ENCODE peak calls at places on chromosomes 6 and 20, in six cellular contexts. T is brain microvascular endothelial cell, C is left colon, U is ELF-1, A is NCI-H1092 treated with DMSO at 0.1 percent for 48 hours, M is uterus. D is an unnamed sample.

GRCh38 chr20:8121666-8122065 is 10.4 kb upstream of the PLCB1 start:
- DNase-seq in T (no peak), C (no peak), U (no peak), A (no peak), M (no peak), D (no peak)

GRCh38 chr20:11581271-11581670 is 336.4 kb upstream of the BTBD3 start:
- DNase-seq in C (no peak), M (no peak), A (no peak), U (peak; percentile 4), T (no peak), D (no peak)

GRCh38 chr6:170008386-170008785 is 257.0 kb downstream of the ERMARD start:
- DNase-seq in T (no peak), A (no peak), U (no peak), C (no peak), M (no peak), D (no peak)

GRCh38 chr6:159691133-159691962 is 1.7 kb downstream of the SOD2 start:
- DNase-seq in C (no peak), M (peak; percentile 51), A (peak; percentile 49), T (peak; percentile 67), U (no peak), D (peak; percentile 63)

GRCh38 chr6:30019819-30020218 is 41.2 kb upstream of the POLR1H start:
- DNase-seq in U (no peak), A (no peak), T (no peak), M (no peak), C (no peak), D (no peak)

GRCh38 chr6:155143610-155144106 is 120.2 kb upstream of the CLDN20 start:
- DNase-seq in T (no peak), C (no peak), U (no peak), M (no peak), A (no peak), D (no peak)

GRCh38 chr6:41271901-41272395 is 14.5 kb downstream of the TREM1 start:
- DNase-seq in A (no peak), U (no peak), M (no peak), T (no peak), C (peak; percentile 37), D (no peak)

GRCh38 chr6:20534906-20535305 is 649 bp downstream of the CDKAL1 start:
- DNase-seq in C (no peak), U (no peak), T (no peak), M (no peak), A (no peak), D (peak; percentile 90)

GRCh38 chr6:13513606-13514502 is 26.5 kb upstream of the GFOD1 start:
- DNase-seq in U (no peak), C (no peak), T (no peak), A (no peak), M (no peak), D (no peak)

GRCh38 chr6:140572129-140572528 is 1197.7 kb upstream of the CITED2 start:
- DNase-seq in C (no peak), M (no peak), U (no peak), A (no peak), T (peak; percentile 67), D (no peak)

GRCh38 chr6:45697605-45698004 is 318.1 kb downstream of the CLIC5 start:
- DNase-seq in C (no peak), T (peak; percentile 99), M (no peak), A (no peak), U (no peak), D (no peak)

GRCh38 chr20:56626367-56627121 is 2.6 kb upstream of the TFAP2C start:
- DNase-seq in T (no peak), U (peak; percentile 89), C (no peak), M (no peak), A (no peak), D (peak; percentile 37)

GRCh38 chr20:3747471-3747870 is 15.0 kb downstream of the HSPA12B start:
- DNase-seq in A (no peak), T (no peak), U (no peak), M (no peak), C (no peak), D (no peak)

D was measured in NCI-H524.